ENCODE peak calls at places on chromosomes 7 and 10, in four cellular contexts. C is cardiac muscle cell, P is body of pancreas, A is fibroblast of lung. U is an unnamed sample. For H3K27me3 and H3K4me1, the result is how much of the 10 kb centered on the place peaks cover.

GRCh38 chr7:118478236-118478635 is 253.7 kb downstream of the ANKRD7 start:
- DNase-seq in C (no peak), P (no peak), A (no peak), U (no peak)

GRCh38 chr7:494261-494687 is 25.4 kb downstream of the PDGFA start:
- DNase-seq in C (no peak), P (no peak), A (no peak), U (no peak)

GRCh38 chr7:25908154-25908948 is 243.6 kb upstream of the NFE2L3 start:
- DNase-seq in C (no peak), P (no peak), A (no peak), U (no peak)

GRCh38 chr10:21927601-21928000 is 75.9 kb downstream of the DNAJC1 start:
- DNase-seq in C (peak), P (no peak), A (peak), U (no peak)

GRCh38 chr7:25032774-25033743 is 53.1 kb upstream of the OSBPL3 start:
- DNase-seq in C (no peak), P (no peak), A (peak), U (no peak)

GRCh38 chr7:157096286-157097055 is 42.3 kb upstream of the UBE3C start:
- DNase-seq in C (no peak), P (no peak), A (no peak), U (no peak)

GRCh38 chr7:48140001-48140681 is 31.1 kb upstream of the ABCA13 start:
- DNase-seq in C (peak), P (peak), A (peak), U (no peak)

GRCh38 chr10:33661580-33662269 is 327.3 kb upstream of the NRP1 start:
- DNase-seq in C (peak), P (peak), A (peak), U (peak)

GRCh38 chr7:21318190-21318915 is 109.5 kb upstream of the SP4 start:
- DNase-seq in C (peak), P (no peak), A (no peak), U (no peak)

GRCh38 chr10:79333513-79333912 is 13.8 kb upstream of the PPIF start:
- DNase-seq in C (peak), P (no peak), A (peak), U (no peak)

GRCh38 chr7:5431485-5432118 is 8.0 kb upstream of the TNRC18 start:
- DNase-seq in C (no peak), P (no peak), A (no peak), U (no peak)

GRCh38 chr7:5429857-5430611 is 6.4 kb upstream of the TNRC18 start:
- DNase-seq in C (peak), P (peak), A (peak), U (peak)

GRCh38 chr7:5428470-5429252 is 5.0 kb upstream of the TNRC18 start:
- DNase-seq in C (peak), P (peak), A (peak), U (peak)

GRCh38 chr7:5429253-5429856 is 5.7 kb upstream of the TNRC18 start:
- DNase-seq in C (peak), P (peak), A (peak), U (no peak)

DNA sequence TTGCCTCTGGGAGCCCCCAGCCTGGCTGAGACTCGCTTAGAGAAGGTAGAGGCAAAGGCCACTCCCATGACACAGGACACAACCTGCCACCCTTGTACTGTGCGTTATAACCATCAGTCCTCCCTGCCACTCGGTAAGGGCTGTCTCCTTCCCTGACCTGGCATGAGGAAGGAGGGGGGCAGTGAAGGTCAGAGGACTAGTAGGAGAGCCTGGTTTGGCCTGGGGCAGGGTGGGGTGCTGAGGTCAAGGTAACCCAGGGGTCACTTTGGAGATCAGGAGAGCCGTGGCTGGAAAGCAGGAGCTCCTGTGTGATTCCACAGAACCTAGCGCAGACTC is 6.9 kb upstream of the TNRC18 start:
- DNase-seq in C (no peak), P (no peak), A (no peak), U (no peak)
- H3K27me3 ChIP-seq in C (under half), P (under half), A (under half), U (under half)

GRCh38 chr10:62617702-62618451 is 186.6 kb upstream of the ADO start:
- DNase-seq in C (no peak), P (no peak), A (no peak), U (no peak)
- H3K4me1 ChIP-seq in C (under half), P (under half), A (under half), U (under half)

GRCh38 chr7:115232041-115232440 is 310.1 kb downstream of the MDFIC start:
- DNase-seq in C (peak), P (no peak), A (peak), U (no peak)
- H3K27me3 ChIP-seq in C (under half), P (under half), A (under half), U (under half)

DNA sequence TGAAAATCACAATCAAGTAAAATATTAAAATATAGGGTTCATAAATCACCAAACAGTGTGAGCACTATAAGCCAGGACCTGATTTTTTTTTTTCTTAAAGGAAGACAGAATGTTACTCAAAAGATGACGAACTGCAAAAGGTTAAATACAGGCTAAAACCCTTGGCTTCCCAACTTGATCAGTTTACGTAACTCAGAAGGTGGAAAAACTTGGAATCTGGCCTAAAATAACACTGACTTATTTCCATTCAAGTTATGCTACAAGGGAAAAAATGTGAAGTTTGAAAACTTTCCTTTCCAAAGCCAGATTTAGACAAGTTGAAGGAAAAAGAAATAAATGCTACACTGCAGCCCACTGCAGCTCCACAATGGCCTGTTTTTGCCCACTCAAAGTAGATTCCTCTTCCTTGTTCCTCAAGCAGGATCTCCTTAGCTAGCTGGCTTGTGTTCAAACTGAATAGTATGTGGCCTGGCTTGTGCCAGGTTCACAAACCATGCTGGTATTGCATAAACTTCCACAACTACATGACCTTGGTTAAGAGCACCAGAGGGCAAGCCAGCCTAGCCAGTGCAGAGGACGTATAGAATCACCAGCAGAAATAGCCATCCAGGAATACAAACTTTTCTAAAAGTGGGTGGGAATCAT is 166.2 kb downstream of the CPEB3 start:
- DNase-seq in C (peak), P (peak), A (peak), U (peak)
- H3K4me1 ChIP-seq in C (under half), P (half or more), A (under half), U (under half)

DNA sequence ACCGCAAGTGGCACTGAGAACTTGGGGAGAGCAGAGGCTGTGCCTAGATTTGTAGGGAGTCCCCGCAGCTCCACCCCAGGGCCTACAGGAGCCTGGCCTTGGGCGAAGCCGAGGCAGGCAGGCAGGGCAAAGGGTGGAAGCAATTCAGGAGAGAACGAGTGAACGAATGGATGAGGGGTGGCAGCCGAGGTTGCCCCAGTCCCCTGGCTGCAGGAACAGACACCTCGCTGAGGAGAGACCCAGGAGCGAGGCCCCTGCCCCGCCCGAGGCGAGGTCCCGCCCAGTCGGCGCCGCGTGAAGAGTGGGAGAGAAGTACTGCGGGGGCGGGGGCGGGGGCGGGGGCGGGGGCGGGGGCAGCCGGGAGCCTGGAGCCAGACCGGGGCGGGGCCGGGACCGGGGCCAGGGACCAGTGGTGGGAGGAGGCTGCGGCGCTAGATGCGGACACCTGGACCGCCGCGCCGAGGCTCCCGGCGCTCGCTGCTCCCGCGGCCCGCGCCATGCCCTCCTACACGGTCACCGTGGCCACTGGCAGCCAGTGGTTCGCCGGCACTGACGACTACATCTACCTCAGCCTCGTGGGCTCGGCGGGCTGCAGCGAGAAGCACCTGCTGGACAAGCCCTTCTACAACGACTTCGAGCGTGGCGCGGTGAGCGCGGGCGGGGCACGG is at the start of gene ALOX5:
- DNase-seq in C (peak), P (peak), A (no peak), U (peak)
- H3K27me3 ChIP-seq in C (half or more), P (under half), A (under half), U (under half)

DNA sequence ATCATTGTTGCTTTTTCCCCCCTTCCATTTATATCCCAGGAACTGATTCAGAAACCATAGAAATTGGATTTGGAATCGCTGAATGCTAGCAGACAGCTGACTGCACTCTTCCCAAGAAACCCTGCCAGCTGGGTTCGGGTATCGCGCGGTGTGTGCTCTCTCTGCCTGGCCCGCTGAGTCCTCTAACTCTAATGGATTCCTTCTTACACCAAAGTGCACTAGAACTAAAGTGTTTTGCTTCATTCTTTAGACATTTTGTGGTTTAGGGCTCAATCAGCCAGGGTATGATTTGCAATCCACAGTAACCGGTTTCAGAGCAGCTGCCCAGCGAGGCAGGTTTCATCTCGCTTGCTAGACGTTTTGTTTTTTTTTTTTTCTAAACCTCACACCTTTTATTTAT is 92.2 kb downstream of the EGFR start:
- DNase-seq in C (peak), P (no peak), A (peak), U (no peak)
- H3K4me1 ChIP-seq in C (under half), P (under half), A (under half), U (under half)

U was measured in ascending aorta.